ENCODE peak calls at places on chromosomes 12 and 14, in ten cellular contexts. V is A549, U is adrenal gland, Z is K562, S is sigmoid colon, P is right lobe of liver, E is tibial nerve, X is suprapubic skin, R is stomach, N is heart left ventricle. W is an unnamed sample.

GRCh38 chr14:35140718-35141581 is 18.6 kb downstream of the PRORP start:
- DNase-seq in R (no peak), E (no peak), X (no peak), P (no peak), U (no peak), N (no peak), V (no peak), Z (no peak), S (no peak), W (no peak)

GRCh38 chr14:48008646-48009045 is 333.2 kb upstream of the MDGA2 start:
- DNase-seq in S (no peak), P (no peak), U (no peak), N (no peak), X (no peak), E (no peak), V (no peak), Z (no peak), R (no peak), W (no peak)

GRCh38 chr12:22283006-22283506 is 51.5 kb downstream of the ST8SIA1 start:
- DNase-seq in N (no peak), R (no peak), P (no peak), U (no peak), V (no peak), Z (no peak), E (no peak), X (no peak), S (no peak), W (no peak)

GRCh38 chr12:68106160-68106559 is 53.4 kb downstream of the IFNG start:
- DNase-seq in Z (no peak), N (no peak), E (no peak), V (no peak), X (no peak), S (no peak), P (no peak), U (no peak), R (no peak), W (no peak)

GRCh38 chr14:68793734-68794129 is 865 bp upstream of the ZFP36L1 start:
- DNase-seq in E (no peak), P (peak), X (no peak), N (no peak), V (no peak), Z (peak), U (no peak), S (no peak), R (no peak), W (no peak)

GRCh38 chr14:92600318-92601053 is 86.9 kb downstream of the RIN3 start:
- DNase-seq in N (no peak), V (peak), U (no peak), P (no peak), E (no peak), R (no peak), S (no peak), X (no peak), Z (no peak), W (no peak)

GRCh38 chr14:56666716-56667115 is 87.1 kb downstream of the TMEM260 start:
- DNase-seq in S (no peak), U (no peak), R (no peak), N (no peak), V (no peak), E (no peak), Z (no peak), P (no peak), X (no peak), W (no peak)

GRCh38 chr12:67925551-67925950 is 63.7 kb upstream of the IFNG-AS1 start:
- DNase-seq in Z (no peak), X (no peak), V (no peak), R (no peak), N (no peak), S (no peak), U (no peak), E (no peak), P (no peak), W (no peak)

GRCh38 chr12:82596484-82596883 is 90.2 kb upstream of the TMTC2 start:
- DNase-seq in P (no peak), N (no peak), X (no peak), U (no peak), V (no peak), Z (no peak), R (no peak), E (no peak), S (no peak), W (peak)

GRCh38 chr12:68451261-68452091 is 119.3 kb upstream of the MDM1 start:
- DNase-seq in Z (no peak), X (no peak), P (no peak), R (peak), V (no peak), S (peak), U (peak), E (peak), N (no peak), W (peak)

GRCh38 chr12:52903285-52903854 is 1.5 kb downstream of the KRT8 start:
- DNase-seq in S (peak), U (peak), P (peak), R (peak), N (peak), X (no peak), Z (peak), E (peak), V (peak), W (peak)

GRCh38 chr14:71373773-71374172 is 466.5 kb downstream of the PCNX1 start:
- DNase-seq in Z (no peak), X (no peak), P (no peak), S (no peak), U (no peak), E (no peak), V (no peak), R (no peak), N (no peak), W (no peak)

GRCh38 chr14:71371711-71372396 is 464.6 kb downstream of the PCNX1 start:
- DNase-seq in U (no peak), Z (no peak), R (no peak), S (no peak), X (no peak), P (no peak), V (peak), N (no peak), E (no peak), W (no peak)

GRCh38 chr14:71374989-71375388 is 467.7 kb downstream of the PCNX1 start:
- DNase-seq in E (no peak), Z (no peak), R (no peak), N (no peak), P (no peak), V (no peak), S (no peak), X (no peak), U (no peak), W (no peak)

GRCh38 chr14:71377099-71377498 is 469.8 kb downstream of the PCNX1 start:
- DNase-seq in R (no peak), V (peak), S (no peak), P (no peak), X (no peak), Z (no peak), N (no peak), E (no peak), U (no peak), W (no peak)

DNA sequence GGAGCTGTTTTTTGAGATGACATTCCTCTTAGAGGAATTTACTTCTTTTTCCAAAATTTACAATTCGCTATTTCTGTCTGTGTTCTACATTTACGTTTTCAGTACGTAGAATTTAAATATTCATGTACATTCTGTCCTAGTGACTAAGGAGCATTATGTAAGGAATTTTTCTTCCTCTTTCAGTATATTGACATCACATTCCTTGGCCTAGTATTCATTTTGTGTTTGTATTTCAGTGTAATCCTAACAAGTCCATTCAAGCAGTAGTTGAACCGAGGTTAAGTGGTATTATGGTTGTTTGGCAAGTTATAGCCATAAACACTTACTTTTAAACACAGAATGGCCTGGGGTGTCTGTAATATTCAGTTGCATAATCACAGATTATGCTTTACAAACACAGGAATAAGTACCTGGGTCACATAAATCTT is 465.2 kb downstream of the PCNX1 start:
- DNase-seq in N (no peak), P (no peak), U (no peak), R (no peak), V (peak), X (no peak), Z (no peak), S (no peak), E (no peak), W (no peak)
- TF ChIP-seq POLR2A in N (no peak), P (peak), U (no peak), R (no peak), V (no peak), X (no peak), Z (no peak), S (no peak), E (no peak), W (no peak)

DNA sequence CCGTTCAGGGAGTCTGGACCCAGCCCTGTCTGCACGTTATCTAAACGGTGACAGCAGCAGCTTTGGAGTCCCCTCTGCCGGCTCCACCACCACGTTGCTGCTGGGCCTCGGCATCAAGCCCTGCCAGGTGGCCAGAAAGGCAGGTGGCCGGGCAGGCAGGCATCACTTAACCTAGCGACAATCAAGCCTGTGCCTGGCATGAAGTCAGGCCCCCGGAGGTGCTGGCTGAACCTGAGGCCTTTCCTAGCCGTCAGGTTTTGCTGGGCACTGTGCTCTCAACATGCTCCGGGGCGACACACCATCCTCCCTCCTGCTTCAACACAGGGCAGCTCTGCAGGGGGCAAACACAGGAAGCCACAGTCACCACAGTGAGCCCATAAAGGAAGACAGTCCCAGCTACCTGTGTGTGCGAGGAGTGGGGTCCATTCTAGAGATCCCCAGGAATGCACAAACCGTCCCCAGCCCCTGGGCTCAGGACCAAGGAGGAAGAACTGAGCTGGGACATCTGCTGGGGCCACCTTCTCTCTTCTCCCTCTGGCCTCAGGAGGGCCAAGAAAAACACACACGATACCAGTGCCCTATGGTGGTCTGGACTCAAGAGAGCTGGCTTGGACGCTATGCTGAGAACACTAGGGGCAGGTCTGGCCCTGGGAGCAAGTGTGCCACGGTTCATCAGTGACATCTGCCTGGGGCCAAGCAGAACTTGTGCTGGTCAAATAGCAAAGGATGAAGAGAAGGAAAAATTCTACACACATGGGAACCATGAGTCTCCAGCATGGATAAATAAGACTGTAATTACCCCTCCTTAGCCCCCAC is 44.7 kb downstream of the CCDC88C start:
- DNase-seq in N (peak), U (no peak), R (peak), V (no peak), P (no peak), E (no peak), S (no peak), Z (no peak), X (no peak), W (no peak)
- H3K27ac ChIP-seq in N (no peak), U (no peak), R (peak), V (no peak), P (no peak), E (no peak), S (no peak), Z (no peak), X (no peak), W (no peak)

DNA sequence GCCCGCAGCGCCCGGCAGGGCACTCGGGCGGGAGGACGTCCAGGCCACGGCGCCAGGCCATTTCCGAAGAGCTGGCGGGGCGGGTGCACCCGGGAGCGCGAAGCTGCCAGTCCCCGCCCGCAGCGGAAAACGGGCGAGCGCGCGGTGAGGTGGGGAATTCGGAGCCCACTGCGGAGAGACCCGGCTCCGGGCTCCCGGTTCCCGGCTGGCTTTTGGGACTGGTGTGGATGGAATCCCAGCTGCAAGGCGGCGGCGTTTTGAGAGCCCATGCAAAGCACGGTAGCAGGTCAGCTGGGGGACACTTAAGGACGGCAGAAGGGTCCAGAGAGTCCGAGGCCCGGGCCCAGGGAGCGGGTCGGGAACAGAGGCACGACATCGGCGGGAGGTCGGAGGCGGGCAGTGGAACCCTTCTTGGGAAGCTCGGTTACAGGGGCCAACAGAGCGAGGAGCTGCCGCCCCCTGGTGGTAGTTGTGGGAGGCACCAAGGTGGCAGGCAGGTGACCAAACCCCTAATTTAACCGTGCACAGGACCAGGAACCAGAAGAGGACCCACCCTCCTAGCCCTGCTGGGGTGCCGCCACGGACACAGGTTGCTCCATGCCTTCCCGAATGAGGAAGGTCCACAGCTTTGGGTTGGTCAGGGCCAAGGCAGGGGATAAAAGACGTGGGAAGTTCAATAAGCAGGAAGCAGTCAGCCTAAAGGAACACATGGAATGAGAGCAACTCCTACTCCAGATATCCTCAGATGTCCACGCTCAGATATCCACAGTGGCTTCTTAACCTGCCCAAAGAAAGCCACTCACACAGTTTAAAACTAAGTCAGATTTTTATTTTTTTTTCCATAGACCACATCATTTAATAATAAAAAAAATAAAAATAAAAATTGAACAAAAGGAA is 685 bp upstream of the CDH24 start:
- DNase-seq in S (peak), R (peak), P (peak), X (peak), E (peak), Z (peak), U (peak), N (peak), V (peak), W (peak)
- TF ChIP-seq POLR2A in S (no peak), R (no peak), P (no peak), X (no peak), E (no peak), Z (peak), U (no peak), N (no peak), V (no peak), W (no peak)

GRCh38 chr14:50790568-50790967 is 40.4 kb downstream of the NIN start:
- DNase-seq in P (no peak), V (no peak), U (no peak), E (no peak), R (no peak), S (no peak), X (no peak), Z (no peak), N (no peak), W (no peak)
- H3K27ac ChIP-seq in P (no peak), V (no peak), U (no peak), E (no peak), R (no peak), S (no peak), X (no peak), Z (no peak), N (no peak), W (no peak)